ENCODE peak calls at places on chromosomes 13 and 19, in nine cellular contexts. J is GM20000, M is RPMI8226, K is neural crest cell, B is fibroblast of mammary gland, D is SW480, G is DMS153, O is BE2C, Q is glutamatergic neuron. N is an unnamed sample.
A peak's percentile ranks its signal among the peaks of the same experiment; 100 is the strongest.

GRCh38 chr19:5184930-5185329 is 155.7 kb downstream of the PTPRS start:
- DNase-seq in J (no peak), M (no peak), K (no peak), B (no peak), D (no peak), G (no peak), O (no peak), Q (no peak), N (no peak)

GRCh38 chr19:7512400-7512851 is 3.5 kb upstream of the ZNF358 start:
- DNase-seq in J (no peak), M (no peak), K (no peak), B (peak; percentile 25), D (no peak), G (no peak), O (no peak), Q (no peak), N (no peak)

GRCh38 chr19:15166700-15167099 is 34.1 kb downstream of the NOTCH3 start:
- DNase-seq in J (no peak), M (no peak), K (no peak), B (no peak), D (no peak), G (no peak), O (no peak), Q (no peak), N (no peak)

GRCh38 chr19:4589579-4590410 is 30.3 kb upstream of the SEMA6B start:
- DNase-seq in J (peak; percentile 76), M (peak; percentile 73), K (peak; percentile 47), B (no peak), D (no peak), G (peak; percentile 21), O (peak; percentile 60), Q (peak; percentile 70), N (no peak)

GRCh38 chr13:25699056-25699455 is 327.3 kb downstream of the ATP8A2 start:
- DNase-seq in J (no peak), M (peak; percentile 18), K (no peak), B (no peak), D (peak; percentile 34), G (no peak), O (no peak), Q (no peak), N (no peak)

GRCh38 chr19:28884786-28885476 is 328.0 kb downstream of the UQCRFS1 start:
- DNase-seq in J (no peak), M (no peak), K (no peak), B (no peak), D (no peak), G (no peak), O (no peak), Q (no peak), N (no peak)

GRCh38 chr13:99119686-99120085 is 81.0 kb upstream of the UBAC2 start:
- DNase-seq in J (no peak), M (no peak), K (no peak), B (no peak), D (no peak), G (no peak), O (no peak), Q (no peak), N (no peak)

GRCh38 chr13:45826741-45827140 is 24.8 kb downstream of the SIAH3 start:
- DNase-seq in J (no peak), M (peak; percentile 69), K (no peak), B (no peak), D (no peak), G (no peak), O (no peak), Q (no peak), N (no peak)

GRCh38 chr13:93017493-93018112 is 209.0 kb upstream of the GPC6 start:
- DNase-seq in J (no peak), M (no peak), K (no peak), B (no peak), D (no peak), G (no peak), O (no peak), Q (no peak), N (no peak)

GRCh38 chr19:10855879-10856522 is 7.8 kb downstream of the C19orf38 start:
- DNase-seq in J (no peak), M (peak; percentile 56), K (no peak), B (no peak), D (no peak), G (no peak), O (peak; percentile 44), Q (no peak), N (no peak)

GRCh38 chr13:20525601-20526544 is at the start of gene CRYL1:
- DNase-seq in J (peak; percentile 91), M (peak; percentile 38), K (peak; percentile 29), B (peak; percentile 85), D (peak; percentile 83), G (peak; percentile 38), O (peak; percentile 74), Q (peak; percentile 47), N (peak; percentile 25)

GRCh38 chr19:3556978-3557460 is 367 bp downstream of the MFSD12 start:
- DNase-seq in J (peak; percentile 76), M (peak; percentile 68), K (no peak), B (no peak), D (no peak), G (no peak), O (no peak), Q (peak; percentile 68), N (peak; percentile 40)

GRCh38 chr19:34808566-34808965 is 35.6 kb upstream of the ZNF599 start:
- DNase-seq in J (no peak), M (no peak), K (no peak), B (peak; percentile 70), D (peak; percentile 21), G (no peak), O (no peak), Q (no peak), N (no peak)

N was measured in central memory CD8-positive, alpha-beta T cell.